ENCODE peak calls at places on chromosomes 5 and 9, in six cellular contexts. One of them, this sample, is unnamed.

GRCh38 chr9:35051069-35051967 is 21.1 kb downstream of the VCP start:
- DNase-seq in stomach: peak
- DNase-seq in GM23338: peak
- DNase-seq in Panc1: peak
- DNase-seq in spleen: no peak
- DNase-seq in HCT116: peak
- DNase-seq in this sample: no peak

GRCh38 chr5:10485142-10485795 is 43.6 kb downstream of the ROPN1L start:
- DNase-seq in stomach: peak
- DNase-seq in GM23338: peak
- DNase-seq in spleen: peak
- DNase-seq in Panc1: no peak
- DNase-seq in HCT116: peak
- DNase-seq in this sample: no peak

GRCh38 chr5:29185558-29185957 is 2007.9 kb upstream of the CDH6 start:
- DNase-seq in spleen: no peak
- DNase-seq in HCT116: no peak
- DNase-seq in GM23338: no peak
- DNase-seq in stomach: no peak
- DNase-seq in Panc1: no peak
- DNase-seq in this sample: no peak

GRCh38 chr9:34962530-34962929 is 4.4 kb downstream of the PHF24 start:
- DNase-seq in HCT116: no peak
- DNase-seq in stomach: no peak
- DNase-seq in Panc1: no peak
- DNase-seq in spleen: no peak
- DNase-seq in GM23338: no peak
- DNase-seq in this sample: no peak

GRCh38 chr5:137415231-137415681 is 83.9 kb downstream of the SPOCK1 start:
- DNase-seq in stomach: no peak
- DNase-seq in HCT116: no peak
- DNase-seq in GM23338: no peak
- DNase-seq in Panc1: peak
- DNase-seq in spleen: no peak
- DNase-seq in this sample: no peak

GRCh38 chr5:100905259-100905914 is 2.3 kb upstream of the ST8SIA4 start:
- DNase-seq in Panc1: no peak
- DNase-seq in spleen: no peak
- DNase-seq in stomach: no peak
- DNase-seq in GM23338: no peak
- DNase-seq in HCT116: no peak
- DNase-seq in this sample: no peak

GRCh38 chr5:73215891-73216610 is 43.1 kb downstream of the TMEM174 start:
- DNase-seq in GM23338: peak
- DNase-seq in Panc1: peak
- DNase-seq in stomach: peak
- DNase-seq in spleen: peak
- DNase-seq in HCT116: peak
- DNase-seq in this sample: peak

GRCh38 chr5:54703091-54703490 is 185.5 kb downstream of the SNX18 start:
- DNase-seq in stomach: no peak
- DNase-seq in HCT116: no peak
- DNase-seq in spleen: no peak
- DNase-seq in Panc1: no peak
- DNase-seq in GM23338: no peak
- DNase-seq in this sample: no peak

GRCh38 chr9:573551-574410 is 267.7 kb upstream of the DMRT1 start:
- DNase-seq in spleen: no peak
- DNase-seq in Panc1: no peak
- DNase-seq in GM23338: peak
- DNase-seq in stomach: no peak
- DNase-seq in HCT116: no peak
- DNase-seq in this sample: no peak

GRCh38 chr9:79912641-79913040 is 340.9 kb downstream of the TLE4 start:
- DNase-seq in HCT116: no peak
- DNase-seq in spleen: no peak
- DNase-seq in stomach: no peak
- DNase-seq in GM23338: no peak
- DNase-seq in Panc1: no peak
- DNase-seq in this sample: no peak

GRCh38 chr9:16191691-16192402 is 639.0 kb downstream of the CCDC171 start:
- DNase-seq in Panc1: peak
- DNase-seq in spleen: no peak
- DNase-seq in HCT116: peak
- DNase-seq in stomach: peak
- DNase-seq in GM23338: peak
- DNase-seq in this sample: no peak

GRCh38 chr5:102627311-102627710 is 127.8 kb upstream of the PAM start:
- DNase-seq in Panc1: no peak
- DNase-seq in spleen: no peak
- DNase-seq in stomach: no peak
- DNase-seq in HCT116: no peak
- DNase-seq in GM23338: no peak
- DNase-seq in this sample: no peak

GRCh38 chr5:159094745-159095144 is 5.0 kb downstream of the EBF1 start:
- DNase-seq in stomach: peak
- DNase-seq in spleen: peak
- DNase-seq in GM23338: peak
- DNase-seq in Panc1: no peak
- DNase-seq in HCT116: peak
- DNase-seq in this sample: no peak

DNA sequence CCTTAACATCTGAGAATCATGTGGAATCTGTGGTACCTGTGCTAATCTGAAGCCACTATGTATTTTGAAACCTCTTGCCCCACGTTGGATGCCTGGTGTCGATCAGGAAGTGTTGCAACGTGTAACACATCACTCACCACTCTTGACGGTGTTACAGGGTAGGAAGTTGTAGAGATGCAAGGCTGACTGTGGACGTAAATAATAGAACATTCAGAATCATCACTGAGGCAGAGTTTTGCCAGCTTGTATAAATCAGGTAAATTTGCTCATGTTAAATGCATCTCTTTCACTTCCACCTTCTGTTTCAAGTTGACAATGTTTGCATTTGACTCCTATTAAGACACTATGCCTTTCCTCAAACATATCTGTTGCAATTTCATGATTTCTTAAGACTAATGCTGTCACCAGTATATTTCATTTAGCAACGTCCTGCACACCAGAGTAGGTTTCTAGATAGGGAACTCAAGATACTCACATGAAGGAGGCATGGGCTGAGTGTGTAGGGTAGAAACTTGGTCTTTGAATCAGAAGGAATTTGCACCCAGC is 38.1 kb downstream of the BASP1 start:
- DNase-seq in HCT116: no peak
- DNase-seq in spleen: no peak
- DNase-seq in Panc1: no peak
- DNase-seq in GM23338: no peak
- DNase-seq in stomach: no peak
- DNase-seq in this sample: no peak
- TF ChIP-seq POLR2AphosphoS5 in HCT116: no peak
- TF ChIP-seq POLR2AphosphoS5 in spleen: no peak
- TF ChIP-seq POLR2AphosphoS5 in Panc1: no peak
- TF ChIP-seq POLR2AphosphoS5 in GM23338: no peak
- TF ChIP-seq POLR2AphosphoS5 in stomach: no peak
- TF ChIP-seq POLR2AphosphoS5 in this sample: no peak

DNA sequence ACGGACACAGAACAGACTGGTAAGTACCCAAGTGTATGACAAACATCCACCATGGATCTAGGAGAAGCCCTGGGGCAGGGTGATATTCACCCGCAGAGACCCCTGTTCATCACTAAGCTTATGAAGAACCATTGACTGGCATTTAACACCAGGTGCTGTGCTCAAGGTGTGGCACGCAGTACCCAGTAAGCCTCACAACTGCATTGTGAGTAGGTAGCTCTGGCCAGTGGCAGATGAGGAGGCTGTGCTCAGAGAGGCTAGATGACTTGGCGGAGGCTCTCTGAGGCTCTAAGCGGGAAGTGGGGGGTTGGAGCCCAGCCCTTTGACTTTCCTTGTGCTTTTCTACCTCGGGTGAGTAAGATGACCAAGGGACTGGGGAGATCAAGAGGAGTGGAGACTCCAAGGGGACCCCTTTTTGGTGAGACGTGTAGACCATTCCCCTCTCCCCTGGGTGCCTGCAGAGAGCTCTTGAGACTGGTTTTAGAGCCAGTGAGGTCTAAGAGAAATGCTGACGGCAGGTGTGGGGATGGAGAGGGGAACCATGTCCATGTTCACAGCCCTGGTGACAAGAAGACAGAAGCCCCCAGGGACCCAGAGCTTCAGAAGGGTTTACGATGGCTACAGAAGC is 70.8 kb downstream of the IL6ST start:
- DNase-seq in stomach: no peak
- DNase-seq in Panc1: no peak
- DNase-seq in GM23338: no peak
- DNase-seq in HCT116: no peak
- DNase-seq in spleen: no peak
- DNase-seq in this sample: no peak
- H3K4me3 ChIP-seq in stomach: no peak
- H3K4me3 ChIP-seq in Panc1: no peak
- H3K4me3 ChIP-seq in GM23338: no peak
- H3K4me3 ChIP-seq in HCT116: no peak
- H3K4me3 ChIP-seq in spleen: peak
- H3K4me3 ChIP-seq in this sample: no peak

GRCh38 chr5:104739503-104739902 is 1176.9 kb upstream of the NUDT12 start:
- DNase-seq in HCT116: no peak
- DNase-seq in stomach: no peak
- DNase-seq in GM23338: no peak
- DNase-seq in spleen: no peak
- DNase-seq in Panc1: no peak
- DNase-seq in this sample: no peak

GRCh38 chr5:104734046-104734445 is 1171.5 kb upstream of the NUDT12 start:
- DNase-seq in GM23338: peak
- DNase-seq in HCT116: no peak
- DNase-seq in spleen: no peak
- DNase-seq in stomach: no peak
- DNase-seq in Panc1: no peak
- DNase-seq in this sample: no peak

GRCh38 chr5:104739905-104740304 is 1177.3 kb upstream of the NUDT12 start:
- DNase-seq in HCT116: no peak
- DNase-seq in Panc1: no peak
- DNase-seq in spleen: no peak
- DNase-seq in GM23338: no peak
- DNase-seq in stomach: no peak
- DNase-seq in this sample: no peak
- TF ChIP-seq POLR2AphosphoS5 in HCT116: no peak
- TF ChIP-seq POLR2AphosphoS5 in Panc1: no peak
- TF ChIP-seq POLR2AphosphoS5 in spleen: no peak
- TF ChIP-seq POLR2AphosphoS5 in GM23338: no peak
- TF ChIP-seq POLR2AphosphoS5 in stomach: no peak
- TF ChIP-seq POLR2AphosphoS5 in this sample: no peak

GRCh38 chr9:112434487-112434886 is 52.1 kb upstream of the KIAA1958 start:
- DNase-seq in HCT116: no peak
- DNase-seq in Panc1: no peak
- DNase-seq in stomach: no peak
- DNase-seq in GM23338: no peak
- DNase-seq in spleen: no peak
- DNase-seq in this sample: no peak
- H3K4me3 ChIP-seq in HCT116: no peak
- H3K4me3 ChIP-seq in Panc1: no peak
- H3K4me3 ChIP-seq in stomach: no peak
- H3K4me3 ChIP-seq in GM23338: no peak
- H3K4me3 ChIP-seq in spleen: no peak
- H3K4me3 ChIP-seq in this sample: no peak

DNA sequence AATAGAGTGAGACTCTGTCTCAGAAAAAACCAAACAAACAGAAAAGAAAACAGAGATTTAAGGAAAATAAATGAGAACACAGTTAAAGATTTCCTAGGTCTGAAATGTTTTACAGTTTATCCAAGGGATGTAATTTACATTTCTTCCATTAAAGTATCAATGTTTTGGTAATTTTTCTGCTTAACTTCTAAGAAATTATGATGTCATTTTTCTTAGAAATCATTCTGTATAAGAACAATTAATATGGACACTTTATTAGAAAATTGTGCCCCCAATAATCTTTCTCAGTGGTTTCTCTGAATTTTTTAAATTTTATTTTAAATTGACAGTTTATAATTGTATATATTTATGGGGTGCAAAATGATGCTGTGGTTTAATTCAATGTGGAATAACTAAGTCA is 49.8 kb upstream of the PTPDC1 start:
- DNase-seq in HCT116: no peak
- DNase-seq in spleen: no peak
- DNase-seq in stomach: no peak
- DNase-seq in GM23338: no peak
- DNase-seq in Panc1: no peak
- DNase-seq in this sample: no peak
- TF ChIP-seq POLR2AphosphoS5 in HCT116: no peak
- TF ChIP-seq POLR2AphosphoS5 in spleen: no peak
- TF ChIP-seq POLR2AphosphoS5 in stomach: no peak
- TF ChIP-seq POLR2AphosphoS5 in GM23338: no peak
- TF ChIP-seq POLR2AphosphoS5 in Panc1: no peak
- TF ChIP-seq POLR2AphosphoS5 in this sample: no peak

GRCh38 chr5:143274952-143275351 is 128.5 kb downstream of the NR3C1 start:
- DNase-seq in Panc1: no peak
- DNase-seq in GM23338: no peak
- DNase-seq in HCT116: no peak
- DNase-seq in spleen: no peak
- DNase-seq in stomach: no peak
- DNase-seq in this sample: no peak

GRCh38 chr5:143267186-143267585 is 136.3 kb downstream of the NR3C1 start:
- DNase-seq in Panc1: no peak
- DNase-seq in GM23338: no peak
- DNase-seq in spleen: no peak
- DNase-seq in HCT116: no peak
- DNase-seq in stomach: no peak
- DNase-seq in this sample: no peak

GRCh38 chr5:143275871-143276363 is 127.6 kb downstream of the NR3C1 start:
- DNase-seq in Panc1: no peak
- DNase-seq in HCT116: no peak
- DNase-seq in stomach: no peak
- DNase-seq in GM23338: no peak
- DNase-seq in spleen: no peak
- DNase-seq in this sample: no peak

GRCh38 chr5:143268388-143268787 is 135.1 kb downstream of the NR3C1 start:
- DNase-seq in GM23338: no peak
- DNase-seq in HCT116: no peak
- DNase-seq in Panc1: no peak
- DNase-seq in stomach: no peak
- DNase-seq in spleen: no peak
- DNase-seq in this sample: no peak

GRCh38 chr5:143271431-143271830 is 132.1 kb downstream of the NR3C1 start:
- DNase-seq in GM23338: no peak
- DNase-seq in spleen: no peak
- DNase-seq in Panc1: no peak
- DNase-seq in HCT116: no peak
- DNase-seq in stomach: no peak
- DNase-seq in this sample: no peak
- H3K4me3 ChIP-seq in GM23338: no peak
- H3K4me3 ChIP-seq in spleen: no peak
- H3K4me3 ChIP-seq in Panc1: no peak
- H3K4me3 ChIP-seq in HCT116: no peak
- H3K4me3 ChIP-seq in stomach: no peak
- H3K4me3 ChIP-seq in this sample: no peak

GRCh38 chr9:123327697-123328100 is 28.3 kb upstream of the CRB2 start:
- DNase-seq in GM23338: peak
- DNase-seq in spleen: no peak
- DNase-seq in Panc1: no peak
- DNase-seq in stomach: peak
- DNase-seq in HCT116: no peak
- DNase-seq in this sample: peak
- TF ChIP-seq POLR2AphosphoS5 in GM23338: no peak
- TF ChIP-seq POLR2AphosphoS5 in spleen: no peak
- TF ChIP-seq POLR2AphosphoS5 in Panc1: no peak
- TF ChIP-seq POLR2AphosphoS5 in stomach: peak
- TF ChIP-seq POLR2AphosphoS5 in HCT116: no peak
- TF ChIP-seq POLR2AphosphoS5 in this sample: peak